ENCODE peak calls at places on chromosomes 7 and 10, in six cellular contexts. U, N, D, E, T and R are unnamed samples.

GRCh38 chr7:2947381-2947780 is 96.3 kb downstream of the CARD11 start:
- DNase-seq in N (no peak), E (no peak), T (no peak), D (no peak), U (no peak), R (no peak)

GRCh38 chr7:80827238-80827633 is 91.6 kb downstream of the SEMA3C start:
- DNase-seq in U (no peak), E (no peak), T (no peak), N (no peak), D (peak; percentile 19), R (no peak)

GRCh38 chr7:46939089-46939488 is 642.8 kb downstream of the TNS3 start:
- DNase-seq in T (no peak), E (no peak), N (no peak), U (no peak), D (no peak), R (no peak)

GRCh38 chr10:114259825-114260224 is 20.8 kb downstream of the VWA2 start:
- DNase-seq in U (no peak), T (no peak), N (no peak), D (peak; percentile 21), E (peak; percentile 53), R (peak; percentile 42)

GRCh38 chr7:144384555-144385245 is 18.8 kb downstream of the NOBOX start:
- DNase-seq in E (no peak), T (no peak), D (no peak), U (peak; percentile 49), N (no peak), R (no peak)

GRCh38 chr10:90319188-90319914 is 538.5 kb downstream of the HTR7 start:
- DNase-seq in T (no peak), N (peak; percentile 56), D (peak; percentile 94), U (peak; percentile 4), E (no peak), R (no peak)

GRCh38 chr7:66591801-66592596 is 36.7 kb upstream of the KCTD7 start:
- DNase-seq in T (peak; percentile 98), U (peak; percentile 94), E (peak; percentile 91), D (peak; percentile 90), N (peak; percentile 94), R (peak; percentile 90)

GRCh38 chr7:92402920-92403759 is 44.1 kb upstream of the GATAD1 start:
- DNase-seq in D (peak; percentile 79), U (no peak), N (no peak), T (no peak), E (no peak), R (no peak)

GRCh38 chr10:61835909-61836232 is 65.6 kb upstream of the ARID5B start:
- DNase-seq in E (no peak), N (no peak), T (no peak), D (peak; percentile 75), U (no peak), R (no peak)

GRCh38 chr7:120898710-120899499 is 41.0 kb upstream of the TSPAN12 start:
- DNase-seq in T (no peak), U (no peak), D (no peak), E (no peak), N (no peak), R (no peak)

GRCh38 chr10:97647556-97647955 is 7.1 kb downstream of the PI4K2A start:
- DNase-seq in N (no peak), U (no peak), E (no peak), D (peak; percentile 57), T (no peak), R (no peak)

GRCh38 chr10:13146383-13146782 is 15.0 kb upstream of the MCM10 start:
- DNase-seq in U (no peak), T (no peak), N (no peak), D (no peak), E (no peak), R (no peak)

GRCh38 chr7:30147223-30147622 is 12.4 kb downstream of the MTURN start:
- DNase-seq in E (no peak), T (no peak), D (no peak), N (no peak), U (no peak), R (no peak)

GRCh38 chr10:25487266-25487665 is 312.5 kb downstream of the GPR158 start:
- DNase-seq in U (no peak), T (no peak), E (no peak), N (no peak), D (no peak), R (no peak)

GRCh38 chr7:66905243-66905642 is 15.8 kb upstream of the TMEM248 start:
- DNase-seq in E (no peak), U (no peak), T (no peak), N (no peak), D (no peak), R (no peak)

GRCh38 chr10:4391683-4392082 is 434.3 kb upstream of the AKR1E2 start:
- DNase-seq in U (peak; percentile 25), N (no peak), E (no peak), T (no peak), D (no peak), R (no peak)

GRCh38 chr7:30180718-30181117 is 45.9 kb downstream of the MTURN start:
- DNase-seq in D (no peak), E (no peak), N (no peak), T (no peak), U (no peak), R (no peak)

DNA sequence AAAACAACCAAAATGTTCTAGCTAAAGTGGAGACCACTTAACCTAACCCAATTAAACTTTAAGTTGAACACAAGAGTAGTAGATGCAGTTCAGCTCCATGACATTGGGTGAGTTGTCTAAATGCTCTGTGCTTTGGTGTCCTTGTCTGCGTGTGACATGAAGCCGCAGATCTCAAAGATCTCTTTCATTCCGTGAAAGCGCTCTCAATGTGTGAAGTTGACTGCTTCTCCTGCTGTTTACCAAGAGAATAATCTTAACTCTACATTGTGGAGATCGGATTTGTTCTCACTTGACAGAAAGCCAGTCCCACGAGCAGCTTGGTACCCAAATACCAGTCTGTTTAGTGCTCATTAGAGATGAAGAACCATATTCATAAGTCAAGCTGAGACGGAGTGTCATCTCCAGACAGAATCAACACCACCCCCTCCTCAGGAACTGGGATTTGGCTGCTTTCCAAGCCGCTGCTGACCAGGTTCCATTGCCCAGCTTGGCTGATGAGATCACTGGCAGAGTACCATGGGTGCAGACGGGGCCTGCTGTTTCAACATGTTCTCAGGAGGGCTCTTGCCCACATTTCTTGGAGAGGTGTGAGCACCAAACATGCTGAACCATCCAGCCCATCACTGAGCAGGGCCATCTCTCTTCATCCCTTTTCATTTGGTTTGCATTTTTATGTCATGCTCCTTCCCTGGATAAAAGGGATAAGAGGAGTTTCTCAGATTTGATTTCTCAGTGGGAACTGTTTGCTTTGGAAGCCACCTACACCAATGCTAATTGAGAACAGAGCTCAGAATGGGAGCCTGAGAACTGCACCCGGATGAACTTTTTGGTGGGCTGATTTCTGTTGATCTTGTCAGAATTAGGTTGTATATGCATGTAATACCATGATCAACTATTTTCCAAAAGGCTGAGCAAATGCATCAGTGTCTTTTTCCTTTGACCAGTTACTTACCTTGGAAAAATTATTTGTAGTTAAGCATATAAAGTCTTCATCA is 95.8 kb upstream of the AGBL3 start:
- DNase-seq in D (peak; percentile 57), E (peak; percentile 62), U (no peak), T (peak; percentile 79), N (no peak), R (peak; percentile 51)
- H3K4me1 ChIP-seq in D (peaks cover 32% of the 10 kb centered on the region), E (no peaks in the 10 kb centered on the region), U (peaks cover 62% of the 10 kb centered on the region), T (peaks cover 31% of the 10 kb centered on the region), N (peaks cover 65% of the 10 kb centered on the region), R (peaks cover 50% of the 10 kb centered on the region)

DNA sequence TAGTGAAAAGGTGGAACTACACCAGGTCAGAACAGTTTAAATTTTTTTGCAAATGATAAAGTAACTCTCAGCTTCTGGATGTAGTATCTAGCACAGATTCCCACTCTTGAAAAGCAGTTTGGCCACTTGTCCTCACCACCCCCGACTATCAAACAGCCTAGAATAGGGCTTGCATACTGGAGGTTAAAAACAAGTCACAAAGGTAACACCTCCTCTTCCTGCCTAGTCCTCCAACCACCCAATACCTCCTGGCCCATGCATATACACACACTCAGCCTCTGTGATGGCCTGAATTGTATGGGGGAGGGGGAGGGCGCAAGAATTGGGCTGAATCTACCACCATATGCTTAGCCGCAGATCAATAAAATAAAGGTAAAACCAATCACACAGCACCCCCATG is 5.7 kb downstream of the SKAP2 start:
- DNase-seq in E (no peak), N (no peak), D (no peak), T (no peak), U (no peak), R (no peak)
- H3K4me1 ChIP-seq in E (no peaks in the 10 kb centered on the region), N (peaks cover 19% of the 10 kb centered on the region), D (no peaks in the 10 kb centered on the region), T (no peaks in the 10 kb centered on the region), U (no peaks in the 10 kb centered on the region), R (no peaks in the 10 kb centered on the region)

GRCh38 chr10:78776746-78777145 is 292.0 kb upstream of the ZMIZ1 start:
- DNase-seq in D (no peak), N (no peak), U (no peak), T (no peak), E (peak; percentile 10), R (no peak)
- H3K4me1 ChIP-seq in D (peaks cover 11% of the 10 kb centered on the region), N (peaks cover 31% of the 10 kb centered on the region), U (peaks cover 17% of the 10 kb centered on the region), T (peaks cover 15% of the 10 kb centered on the region), E (peaks cover 9% of the 10 kb centered on the region), R (peaks cover 23% of the 10 kb centered on the region)

GRCh38 chr10:48606530-48607355 is 1.9 kb upstream of the ARHGAP22 start:
- DNase-seq in U (peak; percentile 24), D (peak; percentile 99), E (no peak), N (no peak), T (no peak), R (peak; percentile 41)
- H3K4me1 ChIP-seq in U (peaks cover 6% of the 10 kb centered on the region), D (peaks cover 38% of the 10 kb centered on the region), E (no peaks in the 10 kb centered on the region), N (peaks cover 5% of the 10 kb centered on the region), T (peaks cover 39% of the 10 kb centered on the region), R (peaks cover 35% of the 10 kb centered on the region)

GRCh38 chr7:55570939-55571338 is 1.4 kb downstream of the VOPP1 start:
- DNase-seq in E (no peak), N (no peak), T (no peak), U (no peak), D (peak; percentile 84), R (no peak)
- H3K4me1 ChIP-seq in E (peaks cover 6% of the 10 kb centered on the region), N (peaks cover 34% of the 10 kb centered on the region), T (peaks cover 48% of the 10 kb centered on the region), U (no peaks in the 10 kb centered on the region), D (peaks cover 28% of the 10 kb centered on the region), R (peaks cover 8% of the 10 kb centered on the region)

GRCh38 chr10:132810141-132810806 is 24.3 kb upstream of the NKX6-2 start:
- DNase-seq in U (no peak), N (no peak), E (no peak), D (no peak), T (no peak), R (no peak)

GRCh38 chr10:132813001-132813401 is 27.1 kb upstream of the NKX6-2 start:
- DNase-seq in D (no peak), U (no peak), T (no peak), E (no peak), N (no peak), R (no peak)

GRCh38 chr10:132812544-132812943 is 26.6 kb upstream of the NKX6-2 start:
- DNase-seq in E (no peak), U (no peak), D (no peak), T (no peak), N (no peak), R (no peak)

GRCh38 chr10:132810807-132811700 is 25.1 kb upstream of the NKX6-2 start:
- DNase-seq in E (no peak), D (no peak), T (no peak), U (no peak), N (no peak), R (no peak)

DNA sequence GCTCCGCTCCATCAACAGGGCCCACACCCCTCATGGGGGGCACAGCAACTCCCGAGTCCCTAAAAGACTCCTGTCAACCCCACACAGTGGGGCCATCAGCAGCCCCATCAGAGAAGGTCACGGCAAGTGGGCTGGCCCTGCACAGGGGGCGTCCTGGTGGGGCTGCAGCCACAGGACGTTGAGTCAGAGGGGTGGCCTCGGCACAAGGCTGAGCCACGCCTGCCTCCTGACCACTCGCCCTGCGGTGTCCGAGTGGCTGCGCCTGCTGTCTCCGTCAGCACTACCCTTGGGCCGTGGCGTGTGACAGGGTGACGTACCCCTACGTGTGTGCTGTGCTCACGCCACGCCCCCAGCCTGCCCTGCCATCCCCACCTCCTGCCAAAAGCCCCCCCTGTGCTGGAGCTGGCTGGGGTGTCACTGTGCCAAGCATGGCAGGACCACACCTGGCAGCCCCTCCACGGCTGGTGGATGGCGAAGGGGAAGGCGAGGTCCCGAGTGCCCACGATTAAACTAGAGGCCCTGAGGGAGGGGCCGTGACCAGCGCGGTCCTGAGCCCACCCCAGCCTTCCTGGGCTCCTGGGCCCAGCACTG is 26.0 kb upstream of the NKX6-2 start:
- DNase-seq in D (no peak), N (no peak), T (no peak), U (no peak), E (no peak), R (no peak)
- H3K4me1 ChIP-seq in D (no peaks in the 10 kb centered on the region), N (no peaks in the 10 kb centered on the region), T (no peaks in the 10 kb centered on the region), U (no peaks in the 10 kb centered on the region), E (no peaks in the 10 kb centered on the region), R (no peaks in the 10 kb centered on the region)